ENCODE peak calls at places on chromosomes 16 and 17, in eight cellular contexts. One of them, this sample, is unnamed.

GRCh38 chr17:81397314-81398169 is 2.3 kb downstream of the BAHCC1 start:
- DNase-seq in lung: no peak
- DNase-seq in tibial nerve: no peak
- DNase-seq in AG04450: no peak
- DNase-seq in MM.1S: no peak
- DNase-seq in kidney epithelial cell: no peak
- DNase-seq in kidney: no peak
- DNase-seq in uterus: no peak
- DNase-seq in this sample: no peak

GRCh38 chr17:80944326-80944725 is 47.3 kb upstream of the CHMP6 start:
- DNase-seq in lung: no peak
- DNase-seq in tibial nerve: no peak
- DNase-seq in AG04450: no peak
- DNase-seq in MM.1S: no peak
- DNase-seq in kidney epithelial cell: no peak
- DNase-seq in kidney: peak; percentile 32
- DNase-seq in uterus: peak; percentile 12
- DNase-seq in this sample: no peak

GRCh38 chr16:87628940-87629339 is 26.6 kb downstream of the JPH3 start:
- DNase-seq in lung: no peak
- DNase-seq in tibial nerve: no peak
- DNase-seq in AG04450: no peak
- DNase-seq in MM.1S: no peak
- DNase-seq in kidney epithelial cell: peak; percentile 85
- DNase-seq in kidney: no peak
- DNase-seq in uterus: no peak
- DNase-seq in this sample: no peak

GRCh38 chr17:50882851-50883250 is 16.7 kb upstream of the TOB1 start:
- DNase-seq in lung: no peak
- DNase-seq in tibial nerve: no peak
- DNase-seq in AG04450: no peak
- DNase-seq in MM.1S: no peak
- DNase-seq in kidney epithelial cell: no peak
- DNase-seq in kidney: no peak
- DNase-seq in uterus: no peak
- DNase-seq in this sample: no peak

GRCh38 chr17:29667969-29668368 is 45.3 kb upstream of the CORO6 start:
- DNase-seq in lung: no peak
- DNase-seq in tibial nerve: no peak
- DNase-seq in AG04450: no peak
- DNase-seq in MM.1S: no peak
- DNase-seq in kidney epithelial cell: no peak
- DNase-seq in kidney: no peak
- DNase-seq in uterus: no peak
- DNase-seq in this sample: no peak

GRCh38 chr16:50680907-50681885 is at the start of gene SNX20:
- DNase-seq in lung: no peak
- DNase-seq in tibial nerve: no peak
- DNase-seq in AG04450: no peak
- DNase-seq in MM.1S: peak; percentile 82
- DNase-seq in kidney epithelial cell: no peak
- DNase-seq in kidney: peak; percentile 75
- DNase-seq in uterus: no peak
- DNase-seq in this sample: peak; percentile 72

GRCh38 chr17:37768438-37768837 is 23.6 kb upstream of the HNF1B start:
- DNase-seq in lung: no peak
- DNase-seq in tibial nerve: no peak
- DNase-seq in AG04450: no peak
- DNase-seq in MM.1S: no peak
- DNase-seq in kidney epithelial cell: no peak
- DNase-seq in kidney: no peak
- DNase-seq in uterus: no peak
- DNase-seq in this sample: no peak

GRCh38 chr16:57694556-57695377 is at the start of gene DRC7:
- DNase-seq in lung: peak; percentile 48
- DNase-seq in tibial nerve: no peak
- DNase-seq in AG04450: no peak
- DNase-seq in MM.1S: no peak
- DNase-seq in kidney epithelial cell: peak; percentile 39
- DNase-seq in kidney: no peak
- DNase-seq in uterus: no peak
- DNase-seq in this sample: peak; percentile 75

GRCh38 chr17:43952351-43952723 is 1.4 kb downstream of the PYY start:
- DNase-seq in lung: no peak
- DNase-seq in tibial nerve: no peak
- DNase-seq in AG04450: no peak
- DNase-seq in MM.1S: no peak
- DNase-seq in kidney epithelial cell: no peak
- DNase-seq in kidney: peak; percentile 76
- DNase-seq in uterus: no peak
- DNase-seq in this sample: no peak
- TF ChIP-seq CTCF in lung: no peak
- TF ChIP-seq CTCF in tibial nerve: no peak
- TF ChIP-seq CTCF in AG04450: no peak
- TF ChIP-seq CTCF in MM.1S: no peak
- TF ChIP-seq CTCF in kidney epithelial cell: no peak
- TF ChIP-seq CTCF in kidney: no peak
- TF ChIP-seq CTCF in uterus: no peak
- TF ChIP-seq CTCF in this sample: no peak

GRCh38 chr16:7140899-7141298 is 191.7 kb upstream of the RBFOX1 start:
- DNase-seq in lung: no peak
- DNase-seq in tibial nerve: no peak
- DNase-seq in AG04450: no peak
- DNase-seq in MM.1S: no peak
- DNase-seq in kidney epithelial cell: peak; percentile 0
- DNase-seq in kidney: no peak
- DNase-seq in uterus: no peak
- DNase-seq in this sample: no peak
- TF ChIP-seq CTCF in lung: no peak
- TF ChIP-seq CTCF in tibial nerve: no peak
- TF ChIP-seq CTCF in AG04450: no peak
- TF ChIP-seq CTCF in MM.1S: no peak
- TF ChIP-seq CTCF in kidney epithelial cell: no peak
- TF ChIP-seq CTCF in kidney: no peak
- TF ChIP-seq CTCF in uterus: no peak
- TF ChIP-seq CTCF in this sample: no peak

DNA sequence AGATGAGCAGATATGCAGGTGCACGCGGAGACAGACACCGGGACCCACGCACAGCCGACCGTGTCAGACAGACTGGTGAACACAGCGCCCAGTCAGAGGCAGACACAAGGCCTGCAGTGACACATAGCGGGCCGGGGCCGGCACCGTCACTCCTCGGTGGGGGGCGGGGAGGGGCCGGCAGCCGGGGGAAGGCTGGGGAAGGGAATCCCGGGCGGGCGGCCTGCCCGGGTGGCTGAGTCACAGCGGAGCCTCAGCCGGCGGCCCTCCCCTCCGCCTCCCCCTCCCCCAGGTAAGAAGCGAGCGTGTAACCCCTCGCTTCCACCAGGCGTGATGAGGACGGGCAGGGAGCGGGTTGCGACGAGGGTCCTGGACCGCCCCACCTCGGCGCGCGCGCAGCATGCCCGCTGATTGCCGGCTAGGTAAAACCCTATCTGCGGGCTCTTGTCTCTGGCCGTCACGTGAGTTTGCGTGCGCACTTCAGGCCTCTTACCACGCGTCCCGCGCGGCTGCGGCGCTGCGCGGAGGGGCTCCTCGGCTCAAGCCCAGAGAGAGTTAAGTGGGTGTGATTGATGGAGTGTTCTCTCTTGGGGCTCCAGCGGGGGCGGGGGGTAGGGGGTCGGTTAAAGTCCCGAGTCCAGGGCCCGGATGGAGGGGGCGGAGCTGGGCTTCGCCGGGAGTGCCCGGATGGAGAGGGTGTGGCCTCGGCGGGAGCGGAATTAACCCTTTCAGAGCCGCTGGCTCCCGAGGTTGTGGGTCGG is 7.8 kb downstream of the KDM6B start:
- DNase-seq in lung: peak; percentile 94
- DNase-seq in tibial nerve: peak; percentile 89
- DNase-seq in AG04450: peak; percentile 62
- DNase-seq in MM.1S: peak; percentile 81
- DNase-seq in kidney epithelial cell: peak; percentile 43
- DNase-seq in kidney: peak; percentile 98
- DNase-seq in uterus: peak; percentile 94
- DNase-seq in this sample: peak; percentile 82
- TF ChIP-seq CTCF in lung: peak; percentile 5
- TF ChIP-seq CTCF in tibial nerve: peak; percentile 29
- TF ChIP-seq CTCF in AG04450: no peak
- TF ChIP-seq CTCF in MM.1S: peak; percentile 21
- TF ChIP-seq CTCF in kidney epithelial cell: no peak
- TF ChIP-seq CTCF in kidney: peak; percentile 5
- TF ChIP-seq CTCF in uterus: peak; percentile 57
- TF ChIP-seq CTCF in this sample: peak; percentile 37

GRCh38 chr16:3879887-3880564 is 487 bp downstream of the CREBBP start:
- DNase-seq in lung: peak; percentile 72
- DNase-seq in tibial nerve: peak; percentile 55
- DNase-seq in AG04450: no peak
- DNase-seq in MM.1S: peak; percentile 56
- DNase-seq in kidney epithelial cell: no peak
- DNase-seq in kidney: peak; percentile 92
- DNase-seq in uterus: peak; percentile 78
- DNase-seq in this sample: peak; percentile 85
- TF ChIP-seq CTCF in lung: peak; percentile 5
- TF ChIP-seq CTCF in tibial nerve: peak; percentile 44
- TF ChIP-seq CTCF in AG04450: no peak
- TF ChIP-seq CTCF in MM.1S: no peak
- TF ChIP-seq CTCF in kidney epithelial cell: no peak
- TF ChIP-seq CTCF in kidney: peak; percentile 57
- TF ChIP-seq CTCF in uterus: no peak
- TF ChIP-seq CTCF in this sample: peak; percentile 55

DNA sequence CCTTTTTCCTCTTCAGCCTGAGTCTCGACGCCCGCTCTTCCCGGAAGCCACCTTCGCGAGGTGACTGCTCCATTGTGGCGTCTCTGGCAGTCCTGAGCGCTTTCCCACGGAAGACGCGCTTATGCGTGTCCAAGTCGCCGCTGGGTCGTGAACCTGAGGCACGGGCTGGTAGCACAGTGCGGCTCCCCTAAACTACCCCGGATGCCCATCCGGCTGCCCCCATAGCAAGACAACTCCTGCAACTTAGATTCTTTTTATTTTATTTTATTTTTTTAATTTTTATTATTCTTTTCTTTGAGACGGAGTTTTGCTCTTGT is 2.1 kb upstream of the ESRP2 start:
- DNase-seq in lung: no peak
- DNase-seq in tibial nerve: no peak
- DNase-seq in AG04450: no peak
- DNase-seq in MM.1S: no peak
- DNase-seq in kidney epithelial cell: no peak
- DNase-seq in kidney: no peak
- DNase-seq in uterus: no peak
- DNase-seq in this sample: no peak
- TF ChIP-seq CTCF in lung: no peak
- TF ChIP-seq CTCF in tibial nerve: no peak
- TF ChIP-seq CTCF in AG04450: no peak
- TF ChIP-seq CTCF in MM.1S: no peak
- TF ChIP-seq CTCF in kidney epithelial cell: no peak
- TF ChIP-seq CTCF in kidney: no peak
- TF ChIP-seq CTCF in uterus: no peak
- TF ChIP-seq CTCF in this sample: no peak